ENCODE peak calls at places on chromosomes 13 and 19, in eight cellular contexts. M is AG09309, N is endothelial cell, P is HFFc6, K is osteoblast, I is psoas muscle, Z is left lung, O is lower leg skin. E is an unnamed sample.

GRCh38 chr19:50461066-50461875 is 15.0 kb upstream of the EMC10 start:
- DNase-seq in Z (no peak), I (peak; percentile 68), K (peak; percentile 99), M (peak; percentile 20), N (peak; percentile 62), O (peak; percentile 90), P (peak; percentile 53), E (peak; percentile 94)

GRCh38 chr13:22198656-22199217 is 527.9 kb downstream of the FGF9 start:
- DNase-seq in P (no peak), O (no peak), I (no peak), K (no peak), M (no peak), N (no peak), Z (no peak), E (no peak)

GRCh38 chr13:114120486-114121430 is 11.7 kb downstream of the RASA3 start:
- DNase-seq in K (no peak), O (no peak), Z (no peak), P (no peak), M (no peak), I (no peak), N (no peak), E (peak; percentile 77)

GRCh38 chr13:79228972-79229371 is 177.1 kb downstream of the RBM26 start:
- DNase-seq in P (no peak), K (no peak), Z (no peak), M (no peak), N (no peak), I (no peak), O (no peak), E (no peak)

GRCh38 chr13:105196052-105196451 is 1339.4 kb downstream of the EFNB2 start:
- DNase-seq in I (no peak), O (no peak), Z (no peak), P (peak; percentile 18), M (peak; percentile 16), K (peak; percentile 21), N (no peak), E (no peak)

GRCh38 chr19:35195822-35196221 is 32.7 kb downstream of the FAM187B start:
- DNase-seq in M (peak; percentile 34), N (no peak), K (peak; percentile 1), Z (no peak), P (peak; percentile 46), O (no peak), I (no peak), E (no peak)

GRCh38 chr19:12513531-12514061 is 29.0 kb upstream of the ZNF709 start:
- DNase-seq in K (no peak), N (no peak), O (no peak), Z (no peak), P (no peak), M (no peak), I (peak; percentile 56), E (no peak)

GRCh38 chr19:4519521-4520277 is 1.4 kb upstream of the PLIN4 start:
- DNase-seq in N (no peak), K (peak; percentile 92), M (no peak), Z (no peak), I (no peak), P (no peak), O (no peak), E (no peak)

GRCh38 chr13:37648604-37649003 is 50.0 kb upstream of the POSTN start:
- DNase-seq in M (peak; percentile 88), O (no peak), P (peak; percentile 76), Z (no peak), K (peak; percentile 80), N (no peak), I (no peak), E (no peak)

GRCh38 chr13:76812971-76813691 is 73.1 kb downstream of the KCTD12 start:
- DNase-seq in P (no peak), I (peak; percentile 68), N (no peak), K (no peak), M (no peak), Z (no peak), O (peak; percentile 89), E (no peak)

GRCh38 chr19:14383556-14383897 is 2.3 kb downstream of the ADGRE5 start:
- DNase-seq in M (no peak), K (peak; percentile 31), I (no peak), P (no peak), N (no peak), Z (no peak), O (no peak), E (no peak)

GRCh38 chr13:100347941-100348340 is 240.6 kb downstream of the GGACT start:
- DNase-seq in P (no peak), N (no peak), Z (no peak), K (no peak), M (no peak), O (no peak), I (no peak), E (no peak)

GRCh38 chr19:8835446-8835845 is 3.3 kb downstream of the MBD3L1 start:
- DNase-seq in K (no peak), P (no peak), M (no peak), O (no peak), I (no peak), Z (no peak), N (no peak), E (no peak)

GRCh38 chr19:48480151-48480475 is 10.9 kb downstream of the CYTH2 start:
- DNase-seq in P (no peak), O (peak; percentile 95), M (no peak), N (no peak), K (peak; percentile 87), Z (no peak), I (peak; percentile 86), E (no peak)

GRCh38 chr19:12720851-12721655 is 2.7 kb downstream of the TNPO2 start:
- DNase-seq in I (peak; percentile 60), M (no peak), N (no peak), K (peak; percentile 88), P (peak; percentile 5), Z (no peak), O (no peak), E (no peak)

GRCh38 chr19:42548545-42548944 is 20.3 kb upstream of the CEACAM1 start:
- DNase-seq in N (no peak), P (no peak), M (no peak), I (no peak), Z (no peak), K (no peak), O (peak; percentile 8), E (no peak)

GRCh38 chr13:110113284-110113764 is 193.6 kb downstream of the COL4A1 start:
- DNase-seq in Z (no peak), I (peak; percentile 78), O (no peak), K (peak; percentile 94), M (no peak), P (peak; percentile 77), N (no peak), E (no peak)

GRCh38 chr13:28499579-28499978 is 4.7 kb upstream of the FLT1 start:
- DNase-seq in I (no peak), K (peak; percentile 81), M (no peak), Z (no peak), O (no peak), N (no peak), P (peak; percentile 37), E (no peak)

GRCh38 chr13:41788552-41788951 is 172.4 kb downstream of the VWA8 start:
- DNase-seq in Z (no peak), N (peak; percentile 6), P (no peak), I (no peak), O (no peak), K (no peak), M (no peak), E (no peak)

GRCh38 chr19:44575116-44575700 is 38.2 kb upstream of the IGSF23 start:
- DNase-seq in P (no peak), Z (no peak), K (no peak), O (no peak), I (no peak), N (no peak), M (no peak), E (no peak)

GRCh38 chr19:54465367-54466109 is 2.0 kb upstream of the LENG9 start:
- DNase-seq in I (peak; percentile 59), Z (no peak), P (no peak), O (no peak), K (peak; percentile 25), N (no peak), M (no peak), E (no peak)

GRCh38 chr19:1383014-1383310 is 745 bp upstream of the NDUFS7 start:
- DNase-seq in M (no peak), O (no peak), K (no peak), N (no peak), P (no peak), I (no peak), Z (no peak), E (no peak)

GRCh38 chr19:1384478-1385110 is 887 bp downstream of the NDUFS7 start:
- DNase-seq in K (no peak), P (no peak), I (no peak), N (no peak), Z (no peak), O (no peak), M (no peak), E (no peak)

GRCh38 chr19:1382250-1382649 is 1.5 kb upstream of the NDUFS7 start:
- DNase-seq in I (no peak), K (no peak), P (no peak), N (no peak), Z (no peak), M (no peak), O (no peak), E (no peak)

GRCh38 chr19:1384085-1384462 is 367 bp downstream of the NDUFS7 start:
- DNase-seq in K (no peak), N (no peak), M (no peak), I (no peak), P (no peak), O (no peak), Z (no peak), E (no peak)

GRCh38 chr19:1383311-1384084 is at the start of gene NDUFS7:
- DNase-seq in I (peak; percentile 95), Z (peak; percentile 91), N (peak; percentile 92), O (peak; percentile 98), P (peak; percentile 89), M (peak; percentile 77), K (peak; percentile 99), E (peak; percentile 58)
- TF ChIP-seq CTCF in I (no peak), Z (no peak), N (no peak), O (no peak), P (no peak), M (peak; percentile 15), K (no peak), E (peak; percentile 3)

DNA sequence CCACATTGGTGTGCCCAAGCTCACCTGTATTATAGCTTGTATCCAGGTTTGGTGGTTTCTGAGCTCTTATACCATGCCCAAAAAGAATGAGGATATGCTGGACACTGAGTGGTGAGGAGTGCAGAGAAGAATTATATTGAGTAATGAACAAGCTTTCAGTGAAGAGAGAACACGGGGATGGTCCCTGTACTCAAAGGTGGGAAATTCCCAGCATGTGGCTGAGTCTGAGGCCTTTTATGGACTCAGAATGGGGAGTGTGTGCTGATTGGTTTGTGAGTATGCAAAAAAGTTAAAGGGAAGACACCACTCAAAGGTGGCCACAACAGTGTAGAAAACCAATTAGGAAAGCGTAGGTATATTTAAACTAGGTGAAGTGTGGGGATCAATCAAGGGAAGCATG is 191.2 kb upstream of the SLITRK6 start:
- DNase-seq in M (no peak), Z (no peak), I (no peak), O (no peak), P (no peak), K (no peak), N (no peak), E (no peak)
- TF ChIP-seq CTCF in M (no peak), Z (no peak), I (no peak), O (no peak), P (no peak), K (no peak), N (no peak), E (no peak)

GRCh38 chr19:36577271-36577996 is 4.3 kb upstream of the ZNF529 start:
- DNase-seq in N (no peak), M (no peak), I (no peak), P (no peak), K (no peak), Z (no peak), O (no peak), E (no peak)
- TF ChIP-seq CTCF in N (no peak), M (no peak), I (no peak), P (no peak), K (no peak), Z (no peak), O (no peak), E (no peak)

GRCh38 chr13:31048521-31048920 is 113.2 kb downstream of the HSPH1 start:
- DNase-seq in I (no peak), P (no peak), K (no peak), M (no peak), N (no peak), O (no peak), Z (no peak), E (no peak)
- TF ChIP-seq CTCF in I (no peak), P (no peak), K (no peak), M (no peak), N (no peak), O (no peak), Z (no peak), E (no peak)

E was measured in D721Med.